ENCODE peak calls at places on chromosomes 5 and 9, in four cellular contexts. V, Q, O and R are unnamed samples.
A peak's percentile ranks its signal among the peaks of the same experiment; 100 is the strongest.

GRCh38 chr9:70618784-70619183 is 204.3 kb upstream of the KLF9 start:
- DNase-seq in V (no peak), Q (no peak), O (no peak), R (no peak)

GRCh38 chr5:53133020-53133419 is 23.5 kb upstream of the MOCS2 start:
- DNase-seq in V (no peak), Q (no peak), O (no peak), R (no peak)

GRCh38 chr9:93308676-93309075 is 124.7 kb downstream of the WNK2 start:
- DNase-seq in V (no peak), Q (no peak), O (no peak), R (no peak)

GRCh38 chr9:131271506-131271931 is 4.8 kb downstream of the FAM78A start:
- DNase-seq in V (no peak), Q (no peak), O (no peak), R (peak; percentile 38)

GRCh38 chr9:111598730-111599091 is 736 bp downstream of the PTGR1 start:
- DNase-seq in V (no peak), Q (no peak), O (peak; percentile 41), R (no peak)

GRCh38 chr5:78574731-78575161 is 73.8 kb downstream of the LHFPL2 start:
- DNase-seq in V (no peak), Q (peak; percentile 72), O (peak; percentile 29), R (peak; percentile 13)

GRCh38 chr9:138115506-138115905 is 237.9 kb downstream of the CACNA1B start:
- DNase-seq in V (no peak), Q (no peak), O (no peak), R (no peak)

GRCh38 chr5:73299665-73300435 is 126.9 kb downstream of the TMEM174 start:
- DNase-seq in V (no peak), Q (no peak), O (peak; percentile 27), R (no peak)

GRCh38 chr9:38380230-38380871 is 12.2 kb upstream of the ALDH1B1 start:
- DNase-seq in V (no peak), Q (no peak), O (no peak), R (no peak)

GRCh38 chr9:107976767-107977166 is 487.2 kb upstream of the KLF4 start:
- DNase-seq in V (no peak), Q (no peak), O (no peak), R (no peak)

GRCh38 chr5:176533894-176534611 is 3.1 kb downstream of the RNF44 start:
- DNase-seq in V (no peak), Q (no peak), O (peak; percentile 64), R (peak; percentile 77)

GRCh38 chr9:92671323-92671722 is 1.4 kb upstream of the IPPK start:
- DNase-seq in V (peak; percentile 10), Q (peak; percentile 76), O (no peak), R (no peak)

GRCh38 chr5:169970911-169971436 is 9.3 kb downstream of the INSYN2B start:
- DNase-seq in V (peak; percentile 29), Q (peak; percentile 29), O (no peak), R (no peak)

GRCh38 chr5:93422652-93423332 is 158.2 kb downstream of the NR2F1-AS1 start:
- DNase-seq in V (no peak), Q (no peak), O (no peak), R (no peak)

GRCh38 chr9:84838879-84839278 is 169.3 kb downstream of the NTRK2 start:
- DNase-seq in V (no peak), Q (no peak), O (no peak), R (no peak)

GRCh38 chr9:79644601-79645000 is 72.8 kb downstream of the TLE4 start:
- DNase-seq in V (no peak), Q (no peak), O (no peak), R (no peak)

GRCh38 chr5:60333103-60333502 is 366.9 kb downstream of the DEPDC1B start:
- DNase-seq in V (no peak), Q (no peak), O (no peak), R (no peak)

GRCh38 chr5:35183243-35183955 is 46.9 kb downstream of the PRLR start:
- DNase-seq in V (no peak), Q (peak; percentile 44), O (peak; percentile 53), R (peak; percentile 42)

GRCh38 chr5:151745071-151745705 is 13.2 kb downstream of the ATOX1 start:
- DNase-seq in V (peak; percentile 68), Q (peak; percentile 92), O (no peak), R (no peak)

GRCh38 chr5:107195996-107196395 is 474.7 kb downstream of the EFNA5 start:
- DNase-seq in V (no peak), Q (no peak), O (no peak), R (no peak)

GRCh38 chr5:103109277-103109676 is 10.7 kb downstream of the GIN1 start:
- DNase-seq in V (no peak), Q (no peak), O (no peak), R (no peak)

GRCh38 chr5:74318985-74319563 is 321.5 kb downstream of the ENC1 start:
- DNase-seq in V (no peak), Q (no peak), O (no peak), R (no peak)

GRCh38 chr5:26791021-26791420 is 247.4 kb downstream of the CDH9 start:
- DNase-seq in V (no peak), Q (no peak), O (no peak), R (no peak)

GRCh38 chr5:88536146-88536545 is 267.5 kb upstream of the TMEM161B start:
- DNase-seq in V (no peak), Q (no peak), O (no peak), R (no peak)

GRCh38 chr5:131367219-131367860 is 103.5 kb downstream of the CDC42SE2 start:
- DNase-seq in V (no peak), Q (no peak), O (no peak), R (no peak)

GRCh38 chr9:89720721-89721660 is 116.2 kb downstream of the GADD45G start:
- DNase-seq in V (no peak), Q (no peak), O (no peak), R (no peak)

GRCh38 chr9:128190516-128191405 is 611 bp downstream of the CIZ1 start:
- DNase-seq in V (no peak), Q (no peak), O (peak; percentile 52), R (peak; percentile 37)

GRCh38 chr5:6719896-6720560 is 6.8 kb downstream of the TENT4A start:
- DNase-seq in V (no peak), Q (no peak), O (no peak), R (peak; percentile 57)

GRCh38 chr9:99823392-99824377 is 2.0 kb downstream of the NR4A3 start:
- DNase-seq in V (peak; percentile 6), Q (no peak), O (peak; percentile 73), R (peak; percentile 11)